ENCODE peak calls at places on chromosomes 4 and X, in four cellular contexts. B, T, U and F are unnamed samples.

GRCh38 chr4:94934201-94934600 is 176.4 kb downstream of the BMPR1B start:
- DNase-seq in U (peak), B (peak), T (no peak), F (no peak)

GRCh38 chr4:147910315-147910714 is 178.4 kb downstream of the ARHGAP10 start:
- DNase-seq in B (no peak), T (no peak), U (no peak), F (no peak)

GRCh38 chr4:153310793-153311192 is 33.7 kb upstream of the MND1 start:
- DNase-seq in U (no peak), T (no peak), B (no peak), F (no peak)

GRCh38 chr4:38730830-38731646 is 51.8 kb downstream of the TLR10 start:
- DNase-seq in T (peak), U (peak), B (peak), F (peak)

GRCh38 chr4:186584912-186585311 is 29.5 kb upstream of the MTNR1A start:
- DNase-seq in U (no peak), T (no peak), B (no peak), F (no peak)

GRCh38 chr4:105978684-105979296 is 83.5 kb downstream of the NPNT start:
- DNase-seq in T (no peak), B (peak), U (no peak), F (peak)

GRCh38 chr4:113358784-113359183 is 309.3 kb downstream of the ANK2 start:
- DNase-seq in B (no peak), U (no peak), T (no peak), F (no peak)

GRCh38 chrX:140050906-140051305 is 85.6 kb upstream of the CXorf66 start:
- DNase-seq in T (no peak), B (no peak), U (no peak), F (no peak)

GRCh38 chr4:155496294-155496626 is 119.5 kb upstream of the MAP9 start:
- DNase-seq in U (no peak), T (no peak), B (no peak), F (no peak)

GRCh38 chr4:1721666-1722550 is 587 bp downstream of the TACC3 start:
- DNase-seq in T (no peak), B (no peak), U (no peak), F (no peak)

GRCh38 chr4:94690851-94691254 is 66.9 kb upstream of the BMPR1B start:
- DNase-seq in T (peak), U (no peak), B (no peak), F (peak)

GRCh38 chrX:82208976-82209375 is 1007.1 kb downstream of the SH3BGRL start:
- DNase-seq in T (no peak), U (no peak), B (no peak), F (no peak)

GRCh38 chr4:10416441-10416840 is 40.8 kb downstream of the ZNF518B start:
- DNase-seq in B (no peak), T (no peak), U (no peak), F (no peak)

GRCh38 chrX:21926527-21927278 is 13.8 kb upstream of the SMS start:
- DNase-seq in U (peak), B (peak), T (peak), F (peak)

GRCh38 chr4:96379524-96379923 is 539.6 kb downstream of the PDHA2 start:
- DNase-seq in U (no peak), T (no peak), B (no peak), F (no peak)

GRCh38 chrX:151692825-151693224 is 2.4 kb upstream of the PRRG3 start:
- DNase-seq in T (no peak), B (no peak), U (no peak), F (no peak)

GRCh38 chrX:125507119-125507518 is 187.4 kb downstream of the TEX13C start:
- DNase-seq in B (no peak), T (no peak), U (no peak), F (no peak)

GRCh38 chr4:186272699-186273370 is 6.8 kb downstream of the F11 start:
- DNase-seq in U (no peak), B (no peak), T (no peak), F (no peak)

GRCh38 chrX:24133280-24133679 is 16.2 kb upstream of the ZFX start:
- DNase-seq in U (no peak), T (no peak), B (no peak), F (no peak)

GRCh38 chrX:140572724-140573123 is 67.9 kb upstream of the SOX3 start:
- DNase-seq in U (no peak), T (peak), B (peak), F (peak)

GRCh38 chr4:1985780-1986577 is 22.8 kb downstream of the NELFA start:
- DNase-seq in U (no peak), B (no peak), T (no peak), F (no peak)

GRCh38 chr4:152257601-152258066 is 278.3 kb downstream of the FBXW7 start:
- DNase-seq in T (no peak), B (no peak), U (no peak), F (no peak)

GRCh38 chr4:175951794-175952193 is 113.8 kb upstream of the WDR17 start:
- DNase-seq in U (no peak), T (no peak), B (no peak), F (no peak)

GRCh38 chrX:11398785-11399184 is 105.6 kb downstream of the AMELX start:
- DNase-seq in T (no peak), B (no peak), U (no peak), F (no peak)

GRCh38 chr4:653831-654525 is 20.1 kb downstream of the ATP5ME start:
- DNase-seq in U (no peak), B (no peak), T (no peak), F (no peak)

GRCh38 chrX:129777218-129777768 is 2.5 kb upstream of the SASH3 start:
- DNase-seq in T (no peak), B (no peak), U (no peak), F (no peak)
- H3K4me3 ChIP-seq in T (no peak), B (no peak), U (no peak), F (no peak)

DNA sequence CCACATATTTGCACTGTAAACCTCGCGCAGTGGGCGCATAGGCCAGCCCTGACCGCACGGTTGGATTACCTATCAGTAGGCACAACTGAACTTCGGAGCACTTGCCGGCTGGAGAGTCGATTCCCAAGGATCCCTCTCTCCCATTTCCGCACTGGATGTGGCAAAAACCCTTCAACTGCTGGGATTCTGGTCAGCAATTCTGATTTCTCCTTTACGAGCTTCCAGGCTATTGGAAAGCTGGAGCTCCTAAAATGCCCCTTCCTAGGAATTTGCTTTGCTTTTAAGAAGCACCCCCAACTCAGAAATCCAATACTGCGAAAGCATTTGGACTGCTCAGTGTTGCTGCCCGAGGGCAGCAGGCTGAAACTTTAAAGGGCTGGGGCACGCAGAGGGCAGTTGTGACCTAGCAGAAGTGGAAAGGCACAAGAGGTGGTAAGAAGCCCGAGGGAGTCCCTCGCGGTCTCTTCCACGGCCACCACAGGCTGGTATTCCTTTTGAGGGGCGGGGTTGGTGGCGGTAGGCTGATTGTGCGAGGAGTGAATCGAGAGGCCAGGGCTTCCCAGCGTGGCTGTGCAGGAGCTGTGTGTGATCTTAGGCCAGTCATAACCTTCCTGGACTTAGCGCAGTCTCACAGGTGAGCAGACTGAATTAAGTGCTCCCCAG is 1.6 kb downstream of the ZAR1 start:
- DNase-seq in B (no peak), T (no peak), U (no peak), F (no peak)
- H3K4me3 ChIP-seq in B (no peak), T (no peak), U (no peak), F (no peak)

DNA sequence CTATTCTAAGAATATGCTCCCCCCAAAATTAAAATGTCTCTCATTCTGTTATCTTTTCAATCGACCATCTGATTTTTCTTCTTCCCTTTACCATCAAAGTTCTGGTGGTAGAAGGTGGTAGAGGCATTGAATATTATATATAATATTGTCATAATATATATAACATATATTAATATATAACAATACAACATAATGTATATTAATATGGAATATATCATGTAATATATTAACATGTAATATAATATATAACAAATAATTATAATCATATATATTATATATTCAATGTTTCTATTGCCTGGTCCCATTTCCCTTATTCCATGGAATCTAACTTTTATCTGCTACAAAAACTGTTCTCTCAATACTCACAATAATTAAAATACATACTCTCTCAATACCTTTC is 40.6 kb downstream of the STPG2 start:
- DNase-seq in U (no peak), T (no peak), B (no peak), F (no peak)
- H3K4me3 ChIP-seq in U (no peak), T (no peak), B (no peak), F (no peak)

GRCh38 chr4:76584235-76585152 is 149.5 kb downstream of the SHROOM3 start:
- DNase-seq in B (no peak), T (no peak), U (no peak), F (no peak)

GRCh38 chr4:76585897-76586360 is 150.9 kb downstream of the SHROOM3 start:
- DNase-seq in T (peak), B (no peak), U (no peak), F (no peak)

GRCh38 chr4:76582817-76583087 is 147.7 kb downstream of the SHROOM3 start:
- DNase-seq in T (no peak), U (no peak), B (no peak), F (no peak)

GRCh38 chr4:76588268-76588667 is 153.2 kb downstream of the SHROOM3 start:
- DNase-seq in T (no peak), U (no peak), B (no peak), F (no peak)

GRCh38 chr4:76585270-76585669 is 150.2 kb downstream of the SHROOM3 start:
- DNase-seq in T (no peak), U (no peak), B (peak), F (no peak)
- H3K4me3 ChIP-seq in T (peak), U (no peak), B (no peak), F (no peak)

GRCh38 chr4:48906283-48907173 is at the start of gene OCIAD2:
- DNase-seq in T (peak), U (no peak), B (no peak), F (peak)

GRCh38 chr4:48907706-48908477 is 1.3 kb upstream of the OCIAD2 start:
- DNase-seq in B (no peak), U (no peak), T (no peak), F (no peak)

GRCh38 chr4:48904541-48905142 is 1.9 kb downstream of the OCIAD2 start:
- DNase-seq in T (no peak), B (no peak), U (no peak), F (no peak)

GRCh38 chr4:48904101-48904500 is 2.5 kb downstream of the OCIAD2 start:
- DNase-seq in U (no peak), T (no peak), B (no peak), F (no peak)

DNA sequence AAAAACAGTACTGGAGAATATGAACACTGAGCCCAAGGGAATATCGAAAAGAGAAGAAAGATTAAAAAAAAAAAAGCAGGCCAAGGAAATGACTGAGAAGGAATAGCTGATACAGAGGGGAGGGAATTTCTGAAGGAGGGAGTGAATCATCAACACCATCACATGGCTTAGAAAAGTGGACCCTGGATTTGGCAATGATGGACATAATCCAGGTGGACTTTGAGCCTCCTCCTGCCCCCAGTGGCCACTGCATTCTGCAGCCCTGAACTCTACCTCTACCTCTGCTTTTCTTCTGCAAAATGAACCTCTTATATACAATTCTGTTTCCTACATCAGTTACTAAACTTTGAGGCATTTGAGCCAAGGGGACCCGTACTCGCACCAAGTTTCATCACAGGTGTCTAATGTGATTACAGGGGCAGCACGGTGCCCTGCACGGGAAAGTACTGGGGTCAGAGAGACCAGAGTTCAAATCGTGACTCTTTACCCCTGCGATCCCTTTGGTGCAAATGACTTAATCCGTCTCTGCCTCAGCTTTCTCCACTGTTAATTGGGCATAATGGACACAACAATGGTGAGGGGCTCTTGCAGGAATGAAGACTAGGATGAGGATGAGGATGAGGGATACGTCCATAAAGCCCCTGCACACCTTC is 1.1 kb downstream of the OCIAD2 start:
- DNase-seq in B (no peak), U (no peak), T (peak), F (peak)
- H3K4me3 ChIP-seq in B (peak), U (peak), T (peak), F (peak)

DNA sequence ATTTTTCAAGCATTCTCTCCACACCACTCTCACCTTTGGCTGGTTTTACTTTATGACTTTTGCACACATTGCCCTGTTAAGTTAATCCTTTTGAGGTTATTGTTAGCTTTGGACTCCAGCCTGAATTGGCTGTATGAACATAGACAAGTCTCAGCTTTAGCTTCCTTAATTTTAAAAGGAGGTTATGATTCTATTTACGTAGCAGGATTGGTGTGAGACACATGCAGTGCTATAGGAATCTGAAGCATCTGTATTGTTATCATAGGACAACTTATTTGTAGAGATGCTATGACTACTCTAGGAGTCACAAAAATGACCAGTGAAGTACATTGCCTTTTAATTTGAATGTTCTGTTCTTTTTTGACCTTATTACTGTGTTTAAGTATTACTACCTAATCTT is 15.7 kb downstream of the PGAM4 start:
- DNase-seq in U (no peak), T (no peak), B (no peak), F (no peak)
- H3K4me3 ChIP-seq in U (no peak), T (no peak), B (no peak), F (no peak)

GRCh38 chr4:54062392-54062791 is 2.0 kb downstream of the CHIC2 start:
- DNase-seq in U (no peak), B (no peak), T (no peak), F (no peak)
- H3K4me3 ChIP-seq in U (peak), B (peak), T (no peak), F (no peak)

DNA sequence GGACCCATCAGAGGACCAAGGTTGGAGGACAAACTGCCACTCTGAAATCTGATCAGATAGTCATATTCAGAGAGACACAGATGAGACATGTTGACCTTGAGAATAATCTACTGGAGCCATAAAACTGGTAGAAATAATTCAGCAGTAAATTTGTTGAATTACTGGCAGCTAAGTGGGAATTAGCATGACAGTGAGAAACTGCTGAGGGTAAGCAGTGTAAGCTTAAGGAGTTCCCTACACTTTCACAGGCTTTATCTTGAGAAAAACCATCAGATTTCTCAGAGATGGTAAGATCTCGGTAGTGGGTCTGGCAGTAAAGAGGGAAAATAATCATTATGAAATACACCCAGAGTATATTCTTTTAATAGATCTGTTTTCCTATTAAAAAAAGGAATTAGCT is 213.7 kb downstream of the TECRL start:
- DNase-seq in T (no peak), U (no peak), B (no peak), F (no peak)
- H3K4me3 ChIP-seq in T (no peak), U (no peak), B (no peak), F (no peak)

GRCh38 chr4:168826620-168827019 is 183.4 kb downstream of the CBR4 start:
- DNase-seq in U (no peak), T (no peak), B (no peak), F (no peak)

GRCh38 chr4:168832746-168833575 is 177.1 kb downstream of the CBR4 start:
- DNase-seq in U (no peak), B (no peak), T (peak), F (no peak)

GRCh38 chr4:168831919-168832745 is 177.9 kb downstream of the CBR4 start:
- DNase-seq in U (no peak), B (no peak), T (peak), F (no peak)

GRCh38 chr4:168831585-168831918 is 178.5 kb downstream of the CBR4 start:
- DNase-seq in T (no peak), U (no peak), B (no peak), F (no peak)

GRCh38 chr4:168830777-168831512 is 179.1 kb downstream of the CBR4 start:
- DNase-seq in T (peak), B (no peak), U (no peak), F (no peak)
- H3K4me3 ChIP-seq in T (peak), B (peak), U (peak), F (no peak)

GRCh38 chr4:13548984-13549546 is 4.8 kb upstream of the NKX3-2 start:
- DNase-seq in U (peak), T (peak), B (peak), F (no peak)
- H3K4me3 ChIP-seq in U (peak), T (peak), B (peak), F (peak)